ENCODE peak calls at places on chromosome 12, in ten cellular contexts. One of them, this sample, is unnamed. For H3K9me3 and H3K27me3, the result is how much of the 10 kb centered on the place peaks cover.

GRCh38 chr12:113061061-113061694 is 4.6 kb downstream of the DTX1 start:
- DNase-seq in IMR-90: no peak
- DNase-seq in osteoblast: peak
- DNase-seq in HCT116: no peak
- DNase-seq in K562: no peak
- DNase-seq in ovary: no peak
- DNase-seq in CD4-positive, alpha-beta memory T cell: no peak
- DNase-seq in Peyer's patch: no peak
- DNase-seq in cardiac muscle cell: no peak
- DNase-seq in fibroblast of lung: no peak
- DNase-seq in this sample: no peak

GRCh38 chr12:2581293-2582045 is 213.3 kb upstream of the FKBP4 start:
- DNase-seq in IMR-90: no peak
- DNase-seq in osteoblast: peak
- DNase-seq in HCT116: no peak
- DNase-seq in K562: no peak
- DNase-seq in ovary: no peak
- DNase-seq in CD4-positive, alpha-beta memory T cell: no peak
- DNase-seq in Peyer's patch: no peak
- DNase-seq in cardiac muscle cell: no peak
- DNase-seq in fibroblast of lung: no peak
- DNase-seq in this sample: no peak

GRCh38 chr12:45975506-45975905 is 14.9 kb downstream of the SCAF11 start:
- DNase-seq in IMR-90: no peak
- DNase-seq in osteoblast: no peak
- DNase-seq in HCT116: no peak
- DNase-seq in K562: no peak
- DNase-seq in ovary: no peak
- DNase-seq in CD4-positive, alpha-beta memory T cell: no peak
- DNase-seq in Peyer's patch: no peak
- DNase-seq in cardiac muscle cell: peak
- DNase-seq in fibroblast of lung: no peak
- DNase-seq in this sample: no peak

GRCh38 chr12:130254476-130255276 is 83.0 kb upstream of the PIWIL1 start:
- DNase-seq in IMR-90: no peak
- DNase-seq in osteoblast: no peak
- DNase-seq in HCT116: no peak
- DNase-seq in K562: no peak
- DNase-seq in ovary: no peak
- DNase-seq in CD4-positive, alpha-beta memory T cell: no peak
- DNase-seq in Peyer's patch: no peak
- DNase-seq in cardiac muscle cell: no peak
- DNase-seq in fibroblast of lung: peak
- DNase-seq in this sample: no peak

GRCh38 chr12:92130999-92131398 is 14.6 kb downstream of the BTG1 start:
- DNase-seq in IMR-90: no peak
- DNase-seq in osteoblast: no peak
- DNase-seq in HCT116: no peak
- DNase-seq in K562: no peak
- DNase-seq in ovary: no peak
- DNase-seq in CD4-positive, alpha-beta memory T cell: no peak
- DNase-seq in Peyer's patch: no peak
- DNase-seq in cardiac muscle cell: no peak
- DNase-seq in fibroblast of lung: no peak
- DNase-seq in this sample: no peak

GRCh38 chr12:80698847-80699542 is 8.4 kb upstream of the MYF6 start:
- DNase-seq in IMR-90: no peak
- DNase-seq in osteoblast: no peak
- DNase-seq in HCT116: no peak
- DNase-seq in K562: no peak
- DNase-seq in ovary: no peak
- DNase-seq in CD4-positive, alpha-beta memory T cell: no peak
- DNase-seq in Peyer's patch: no peak
- DNase-seq in cardiac muscle cell: no peak
- DNase-seq in fibroblast of lung: peak
- DNase-seq in this sample: no peak

GRCh38 chr12:48956279-48957140 is 777 bp downstream of the ARF3 start:
- DNase-seq in IMR-90: peak
- DNase-seq in osteoblast: peak
- DNase-seq in HCT116: peak
- DNase-seq in K562: peak
- DNase-seq in ovary: peak
- DNase-seq in CD4-positive, alpha-beta memory T cell: no peak
- DNase-seq in Peyer's patch: peak
- DNase-seq in cardiac muscle cell: peak
- DNase-seq in fibroblast of lung: peak
- DNase-seq in this sample: peak

GRCh38 chr12:111438501-111438900 is 32.8 kb downstream of the SH2B3 start:
- DNase-seq in IMR-90: peak
- DNase-seq in osteoblast: peak
- DNase-seq in HCT116: no peak
- DNase-seq in K562: peak
- DNase-seq in ovary: no peak
- DNase-seq in CD4-positive, alpha-beta memory T cell: peak
- DNase-seq in Peyer's patch: no peak
- DNase-seq in cardiac muscle cell: no peak
- DNase-seq in fibroblast of lung: peak
- DNase-seq in this sample: peak

GRCh38 chr12:78981-79380 is 12.4 kb downstream of the IQSEC3 start:
- DNase-seq in IMR-90: no peak
- DNase-seq in osteoblast: no peak
- DNase-seq in HCT116: no peak
- DNase-seq in K562: no peak
- DNase-seq in ovary: no peak
- DNase-seq in CD4-positive, alpha-beta memory T cell: no peak
- DNase-seq in Peyer's patch: no peak
- DNase-seq in cardiac muscle cell: no peak
- DNase-seq in fibroblast of lung: no peak
- DNase-seq in this sample: peak

GRCh38 chr12:113582521-113583218 is 111.0 kb upstream of the LHX5 start:
- DNase-seq in IMR-90: no peak
- DNase-seq in osteoblast: no peak
- DNase-seq in HCT116: no peak
- DNase-seq in K562: peak
- DNase-seq in ovary: no peak
- DNase-seq in CD4-positive, alpha-beta memory T cell: no peak
- DNase-seq in Peyer's patch: no peak
- DNase-seq in cardiac muscle cell: peak
- DNase-seq in fibroblast of lung: no peak
- DNase-seq in this sample: peak

GRCh38 chr12:89927226-89927698 is 218.6 kb upstream of the ATP2B1 start:
- DNase-seq in IMR-90: no peak
- DNase-seq in osteoblast: no peak
- DNase-seq in HCT116: no peak
- DNase-seq in K562: peak
- DNase-seq in ovary: no peak
- DNase-seq in CD4-positive, alpha-beta memory T cell: peak
- DNase-seq in Peyer's patch: no peak
- DNase-seq in cardiac muscle cell: no peak
- DNase-seq in fibroblast of lung: no peak
- DNase-seq in this sample: no peak

GRCh38 chr12:3271639-3272038 is 194.5 kb downstream of the TSPAN9 start:
- DNase-seq in IMR-90: no peak
- DNase-seq in osteoblast: no peak
- DNase-seq in HCT116: no peak
- DNase-seq in K562: no peak
- DNase-seq in ovary: no peak
- DNase-seq in CD4-positive, alpha-beta memory T cell: no peak
- DNase-seq in Peyer's patch: no peak
- DNase-seq in cardiac muscle cell: no peak
- DNase-seq in fibroblast of lung: no peak
- DNase-seq in this sample: no peak

GRCh38 chr12:133080619-133081407 is at the start of gene ZNF140:
- DNase-seq in IMR-90: peak
- DNase-seq in osteoblast: peak
- DNase-seq in HCT116: no peak
- DNase-seq in K562: peak
- DNase-seq in ovary: peak
- DNase-seq in CD4-positive, alpha-beta memory T cell: no peak
- DNase-seq in Peyer's patch: peak
- DNase-seq in cardiac muscle cell: peak
- DNase-seq in fibroblast of lung: peak
- DNase-seq in this sample: peak
- H3K9me3 ChIP-seq in IMR-90: under half
- H3K9me3 ChIP-seq in osteoblast: under half
- H3K9me3 ChIP-seq in HCT116: under half
- H3K9me3 ChIP-seq in K562: under half
- H3K9me3 ChIP-seq in ovary: under half
- H3K9me3 ChIP-seq in CD4-positive, alpha-beta memory T cell: under half
- H3K9me3 ChIP-seq in Peyer's patch: under half
- H3K9me3 ChIP-seq in cardiac muscle cell: under half
- H3K9me3 ChIP-seq in fibroblast of lung: under half
- H3K9me3 ChIP-seq in this sample: half or more

GRCh38 chr12:52819731-52820510 is 6.0 kb upstream of the KRT4 start:
- DNase-seq in IMR-90: no peak
- DNase-seq in osteoblast: no peak
- DNase-seq in HCT116: no peak
- DNase-seq in K562: no peak
- DNase-seq in ovary: no peak
- DNase-seq in CD4-positive, alpha-beta memory T cell: no peak
- DNase-seq in Peyer's patch: no peak
- DNase-seq in cardiac muscle cell: no peak
- DNase-seq in fibroblast of lung: no peak
- DNase-seq in this sample: no peak
- H3K27me3 ChIP-seq in IMR-90: under half
- H3K27me3 ChIP-seq in osteoblast: under half
- H3K27me3 ChIP-seq in HCT116: under half
- H3K27me3 ChIP-seq in K562: under half
- H3K27me3 ChIP-seq in ovary: under half
- H3K27me3 ChIP-seq in CD4-positive, alpha-beta memory T cell: under half
- H3K27me3 ChIP-seq in Peyer's patch: under half
- H3K27me3 ChIP-seq in cardiac muscle cell: under half
- H3K27me3 ChIP-seq in fibroblast of lung: under half
- H3K27me3 ChIP-seq in this sample: under half

GRCh38 chr12:16920451-16920850 is 314.5 kb upstream of the LMO3 start:
- DNase-seq in IMR-90: no peak
- DNase-seq in osteoblast: no peak
- DNase-seq in HCT116: no peak
- DNase-seq in K562: no peak
- DNase-seq in ovary: no peak
- DNase-seq in CD4-positive, alpha-beta memory T cell: no peak
- DNase-seq in Peyer's patch: no peak
- DNase-seq in cardiac muscle cell: no peak
- DNase-seq in fibroblast of lung: no peak
- DNase-seq in this sample: no peak
- H3K9me3 ChIP-seq in IMR-90: under half
- H3K9me3 ChIP-seq in osteoblast: under half
- H3K9me3 ChIP-seq in HCT116: under half
- H3K9me3 ChIP-seq in K562: under half
- H3K9me3 ChIP-seq in ovary: under half
- H3K9me3 ChIP-seq in CD4-positive, alpha-beta memory T cell: under half
- H3K9me3 ChIP-seq in Peyer's patch: under half
- H3K9me3 ChIP-seq in cardiac muscle cell: under half
- H3K9me3 ChIP-seq in fibroblast of lung: under half
- H3K9me3 ChIP-seq in this sample: under half

GRCh38 chr12:5946388-5946787 is 1.3 kb upstream of the ANO2 start:
- DNase-seq in IMR-90: no peak
- DNase-seq in osteoblast: no peak
- DNase-seq in HCT116: no peak
- DNase-seq in K562: no peak
- DNase-seq in ovary: no peak
- DNase-seq in CD4-positive, alpha-beta memory T cell: no peak
- DNase-seq in Peyer's patch: no peak
- DNase-seq in cardiac muscle cell: no peak
- DNase-seq in fibroblast of lung: no peak
- DNase-seq in this sample: no peak
- H3K27me3 ChIP-seq in IMR-90: half or more
- H3K27me3 ChIP-seq in osteoblast: under half
- H3K27me3 ChIP-seq in HCT116: under half
- H3K27me3 ChIP-seq in K562: under half
- H3K27me3 ChIP-seq in ovary: under half
- H3K27me3 ChIP-seq in CD4-positive, alpha-beta memory T cell: under half
- H3K27me3 ChIP-seq in Peyer's patch: under half
- H3K27me3 ChIP-seq in cardiac muscle cell: under half
- H3K27me3 ChIP-seq in fibroblast of lung: under half
- H3K27me3 ChIP-seq in this sample: under half

This sample was measured in endodermal cell.